ENCODE peak calls at places on chromosomes 13 and 19, in seven cellular contexts. I is mesendoderm; Q is iPS-NIHi11; P is dermis microvascular lymphatic vessel endothelial cell; X is NCI-H446; O is central memory CD4-positive, alpha-beta T cell; Z is ELR. K is an unnamed sample.

GRCh38 chr19:2490659-2491058 is 14.7 kb downstream of the GADD45B start:
- DNase-seq in I (no peak), Q (no peak), P (no peak), X (no peak), O (no peak), Z (no peak), K (peak; percentile 4)

GRCh38 chr13:24671367-24672117 is 8.7 kb upstream of the ATP12A start:
- DNase-seq in I (peak; percentile 94), Q (peak; percentile 80), P (peak; percentile 30), X (peak; percentile 5), O (no peak), Z (peak; percentile 80), K (no peak)

GRCh38 chr13:20436505-20436904 is 89.2 kb downstream of the CRYL1 start:
- DNase-seq in I (no peak), Q (no peak), P (no peak), X (no peak), O (no peak), Z (no peak), K (no peak)

GRCh38 chr13:90121784-90122183 is 1225.7 kb upstream of the MIR17HG start:
- DNase-seq in I (no peak), Q (no peak), P (no peak), X (no peak), O (no peak), Z (no peak), K (no peak)

GRCh38 chr19:49954933-49955332 is 6.0 kb downstream of the SIGLEC11 start:
- DNase-seq in I (no peak), Q (no peak), P (no peak), X (no peak), O (no peak), Z (no peak), K (no peak)

GRCh38 chr19:53879145-53880037 is 2.6 kb upstream of the PRKCG start:
- DNase-seq in I (peak; percentile 98), Q (peak; percentile 94), P (peak; percentile 74), X (peak; percentile 86), O (peak; percentile 63), Z (peak; percentile 85), K (peak; percentile 73)

GRCh38 chr19:47742636-47743035 is 2.7 kb upstream of the NOP53 start:
- DNase-seq in I (no peak), Q (no peak), P (no peak), X (no peak), O (no peak), Z (no peak), K (no peak)

GRCh38 chr13:28429685-28430290 is 65.1 kb downstream of the FLT1 start:
- DNase-seq in I (peak; percentile 92), Q (peak; percentile 37), P (no peak), X (no peak), O (no peak), Z (no peak), K (no peak)

GRCh38 chr19:51387924-51388389 is at the start of gene LIM2:
- DNase-seq in I (no peak), Q (no peak), P (no peak), X (no peak), O (no peak), Z (no peak), K (no peak)

GRCh38 chr19:1259206-1259872 is 9.8 kb upstream of the CIRBP start:
- DNase-seq in I (peak; percentile 90), Q (peak; percentile 38), P (no peak), X (no peak), O (peak; percentile 79), Z (peak; percentile 75), K (peak; percentile 81)

GRCh38 chr13:98372886-98373285 is 195.8 kb upstream of the RNF113B start:
- DNase-seq in I (peak; percentile 60), Q (peak; percentile 49), P (no peak), X (no peak), O (no peak), Z (no peak), K (no peak)

GRCh38 chr13:111371211-111371610 is 50.8 kb downstream of the TEX29 start:
- DNase-seq in I (no peak), Q (no peak), P (peak; percentile 1), X (no peak), O (no peak), Z (no peak), K (no peak)

GRCh38 chr13:53010374-53011105 is 18.1 kb upstream of the OLFM4 start:
- DNase-seq in I (no peak), Q (no peak), P (no peak), X (no peak), O (no peak), Z (peak; percentile 1), K (no peak)

GRCh38 chr19:7981661-7982060 is 23.8 kb downstream of the ELAVL1 start:
- DNase-seq in I (no peak), Q (no peak), P (no peak), X (no peak), O (no peak), Z (no peak), K (no peak)

GRCh38 chr19:7870571-7871279 is 3.5 kb downstream of the PRR36 start:
- DNase-seq in I (peak; percentile 81), Q (no peak), P (no peak), X (peak; percentile 15), O (peak; percentile 49), Z (peak; percentile 77), K (no peak)

GRCh38 chr13:30864352-30865130 is 41.5 kb upstream of the MEDAG start:
- DNase-seq in I (peak; percentile 78), Q (no peak), P (no peak), X (no peak), O (no peak), Z (peak; percentile 82), K (no peak)

GRCh38 chr13:75458696-75459422 is 23.1 kb downstream of the TBC1D4 start:
- DNase-seq in I (peak; percentile 29), Q (peak; percentile 19), P (no peak), X (no peak), O (no peak), Z (no peak), K (peak; percentile 27)

GRCh38 chr13:29106651-29107050 is 286.5 kb downstream of the MTUS2 start:
- DNase-seq in I (no peak), Q (no peak), P (no peak), X (no peak), O (no peak), Z (peak; percentile 38), K (no peak)

GRCh38 chr13:61030445-61030844 is 385.2 kb downstream of the PCDH20 start:
- DNase-seq in I (no peak), Q (no peak), P (no peak), X (no peak), O (no peak), Z (no peak), K (no peak)

GRCh38 chr13:36766295-36766694 is 52.7 kb upstream of the RFXAP start:
- DNase-seq in I (peak; percentile 64), Q (no peak), P (no peak), X (no peak), O (no peak), Z (peak; percentile 78), K (no peak)

GRCh38 chr19:4405977-4406376 is 3.5 kb downstream of the CHAF1A start:
- DNase-seq in I (no peak), Q (no peak), P (no peak), X (no peak), O (no peak), Z (no peak), K (no peak)

GRCh38 chr19:31408460-31409124 is 59.4 kb upstream of the TSHZ3 start:
- DNase-seq in I (peak; percentile 87), Q (no peak), P (no peak), X (no peak), O (no peak), Z (peak; percentile 92), K (no peak)

GRCh38 chr13:20590568-20590967 is 23.6 kb downstream of the IFT88 start:
- DNase-seq in I (no peak), Q (no peak), P (no peak), X (no peak), O (no peak), Z (no peak), K (no peak)

GRCh38 chr13:99432637-99433542 is 68.4 kb upstream of the TM9SF2 start:
- DNase-seq in I (peak; percentile 91), Q (peak; percentile 69), P (peak; percentile 80), X (no peak), O (peak; percentile 86), Z (peak; percentile 89), K (peak; percentile 62)

GRCh38 chr19:5459360-5459759 is 4.1 kb downstream of the ZNRF4 start:
- DNase-seq in I (no peak), Q (no peak), P (no peak), X (no peak), O (no peak), Z (no peak), K (no peak)

GRCh38 chr13:98570929-98571372 is 6.0 kb downstream of the STK24 start:
- DNase-seq in I (no peak), Q (no peak), P (peak; percentile 59), X (no peak), O (peak; percentile 61), Z (peak; percentile 61), K (peak; percentile 61)

GRCh38 chr19:6150289-6150688 is 14.8 kb downstream of the ACSBG2 start:
- DNase-seq in I (no peak), Q (no peak), P (no peak), X (no peak), O (no peak), Z (no peak), K (no peak)

GRCh38 chr13:50230365-50230978 is 215.2 kb downstream of the KCNRG start:
- DNase-seq in I (no peak), Q (no peak), P (no peak), X (no peak), O (no peak), Z (no peak), K (no peak)

GRCh38 chr13:40442826-40443225 is 223.6 kb downstream of the FOXO1 start:
- DNase-seq in I (no peak), Q (no peak), P (peak; percentile 48), X (no peak), O (no peak), Z (no peak), K (no peak)

GRCh38 chr13:90084684-90085290 is 1262.7 kb upstream of the MIR17HG start:
- DNase-seq in I (no peak), Q (no peak), P (no peak), X (no peak), O (no peak), Z (peak; percentile 8), K (no peak)

GRCh38 chr19:6761053-6761676 is 6.1 kb downstream of the SH2D3A start:
- DNase-seq in I (peak; percentile 62), Q (peak; percentile 50), P (no peak), X (no peak), O (no peak), Z (peak; percentile 33), K (no peak)

GRCh38 chr19:34193876-34194275 is 21.6 kb downstream of the LSM14A start:
- DNase-seq in I (no peak), Q (no peak), P (no peak), X (no peak), O (no peak), Z (no peak), K (no peak)

GRCh38 chr19:30374791-30375650 is 2.8 kb downstream of the ZNF536 start:
- DNase-seq in I (peak; percentile 24), Q (peak; percentile 38), P (no peak), X (no peak), O (no peak), Z (no peak), K (no peak)

GRCh38 chr19:48685583-48685982 is 10.2 kb upstream of the FUT2 start:
- DNase-seq in I (no peak), Q (no peak), P (no peak), X (no peak), O (no peak), Z (no peak), K (no peak)

GRCh38 chr13:48236528-48237353 is 3.7 kb downstream of the ITM2B start:
- DNase-seq in I (peak; percentile 23), Q (no peak), P (no peak), X (no peak), O (no peak), Z (peak; percentile 7), K (no peak)

GRCh38 chr13:43800828-43801227 is 14.1 kb upstream of the ENOX1 start:
- DNase-seq in I (no peak), Q (no peak), P (no peak), X (no peak), O (no peak), Z (no peak), K (no peak)

GRCh38 chr13:78325585-78325984 is 277.8 kb downstream of the POU4F1 start:
- DNase-seq in I (no peak), Q (no peak), P (no peak), X (peak; percentile 1), O (no peak), Z (no peak), K (no peak)

GRCh38 chr19:8148410-8149231 is 771 bp downstream of the FBN3 start:
- DNase-seq in I (peak; percentile 96), Q (peak; percentile 92), P (no peak), X (no peak), O (no peak), Z (no peak), K (peak; percentile 25)